ENCODE peak calls at places on chromosomes 12 and 14, in five cellular contexts. H, W, C, B and L are unnamed samples.

GRCh38 chr14:21748869-21749303 is 75.3 kb upstream of the OR4E1 start:
- DNase-seq in B (no peak), H (peak), W (no peak), C (peak), L (no peak)

GRCh38 chr14:75514673-75515630 is 7.3 kb upstream of the BATF start:
- DNase-seq in W (peak), H (peak), B (no peak), C (peak), L (peak)

GRCh38 chr14:61752626-61753025 is 9.6 kb upstream of the SNAPC1 start:
- DNase-seq in B (no peak), W (no peak), C (no peak), H (no peak), L (peak)

GRCh38 chr14:20278414-20278813 is 27.3 kb downstream of the TTC5 start:
- DNase-seq in W (no peak), C (no peak), H (no peak), B (no peak), L (no peak)

GRCh38 chr14:21940887-21941855 is 267.6 kb upstream of the OR4E1 start:
- DNase-seq in B (no peak), C (no peak), H (peak), W (no peak), L (no peak)

GRCh38 chr12:93136243-93137015 is 207.3 kb upstream of the EEA1 start:
- DNase-seq in C (no peak), H (no peak), W (no peak), B (no peak), L (no peak)

GRCh38 chr14:76955575-76956252 is 72.8 kb downstream of the IRF2BPL start:
- DNase-seq in B (no peak), W (peak), C (no peak), H (peak), L (no peak)

GRCh38 chr12:49698619-49699545 is 8.3 kb downstream of the FMNL3 start:
- DNase-seq in C (peak), H (peak), W (peak), B (peak), L (peak)

GRCh38 chr12:92080390-92081285 is 65.0 kb downstream of the BTG1 start:
- DNase-seq in W (no peak), C (no peak), H (no peak), B (no peak), L (no peak)

GRCh38 chr12:50195832-50196231 is 28.7 kb upstream of the CERS5 start:
- DNase-seq in C (no peak), H (no peak), W (no peak), B (no peak), L (no peak)

GRCh38 chr12:27595231-27595642 is 71.2 kb downstream of the PPFIBP1 start:
- DNase-seq in C (no peak), W (no peak), B (peak), H (no peak), L (no peak)

GRCh38 chr12:108860443-108860842 is 3.1 kb upstream of the SSH1 start:
- DNase-seq in W (no peak), B (no peak), C (no peak), H (no peak), L (no peak)

GRCh38 chr14:21023817-21024667 is 819 bp downstream of the NDRG2 start:
- DNase-seq in H (peak), C (no peak), W (peak), B (no peak), L (no peak)

GRCh38 chr14:104085032-104085888 is at the start of gene ASPG:
- DNase-seq in C (peak), W (peak), B (peak), H (no peak), L (peak)

GRCh38 chr14:80456200-80456599 is 244.9 kb upstream of the DIO2 start:
- DNase-seq in C (no peak), H (no peak), W (no peak), B (no peak), L (no peak)

GRCh38 chr12:9662488-9662887 is 7.0 kb upstream of the CLEC2D start:
- DNase-seq in B (no peak), H (no peak), C (no peak), W (no peak), L (no peak)

GRCh38 chr14:93005838-93006237 is 82.9 kb downstream of the CHGA start:
- DNase-seq in H (no peak), C (no peak), B (no peak), W (no peak), L (no peak)

GRCh38 chr12:116456683-116457082 is 102.5 kb upstream of the MAP1LC3B2 start:
- DNase-seq in H (no peak), C (peak), W (peak), B (no peak), L (no peak)

GRCh38 chr12:93847517-93848452 is 170.6 kb downstream of the CRADD start:
- DNase-seq in W (no peak), C (no peak), H (no peak), B (no peak), L (peak)

GRCh38 chr12:119544780-119545625 is 48.6 kb upstream of the TMEM233 start:
- DNase-seq in B (peak), H (peak), W (peak), C (peak), L (peak)

GRCh38 chr14:26200675-26201074 is 397.2 kb downstream of the NOVA1 start:
- DNase-seq in C (no peak), B (no peak), W (no peak), H (no peak), L (no peak)

GRCh38 chr12:110590806-110591326 is 7.7 kb upstream of the PPTC7 start:
- DNase-seq in H (peak), B (no peak), C (no peak), W (no peak), L (peak)

GRCh38 chr12:1926274-1926673 is 7.8 kb upstream of the CACNA2D4 start:
- DNase-seq in C (no peak), B (no peak), W (no peak), H (no peak), L (no peak)

GRCh38 chr14:64201296-64201695 is 92.9 kb downstream of the ESR2 start:
- DNase-seq in H (no peak), B (no peak), C (no peak), W (no peak), L (no peak)

GRCh38 chr12:41250748-41251147 is 62.6 kb downstream of the PDZRN4 start:
- DNase-seq in C (no peak), W (no peak), H (no peak), B (no peak), L (no peak)

GRCh38 chr14:68144051-68144681 is 324.6 kb downstream of the RAD51B start:
- DNase-seq in B (peak), C (no peak), H (no peak), W (peak), L (no peak)

GRCh38 chr12:132270969-132271754 is 58.2 kb downstream of the GALNT9 start:
- DNase-seq in W (no peak), H (no peak), C (no peak), B (no peak), L (no peak)

GRCh38 chr14:89621791-89622638 is 205.0 kb upstream of the FOXN3 start:
- DNase-seq in C (no peak), B (no peak), H (no peak), W (no peak), L (no peak)

GRCh38 chr12:9888665-9889273 is 7.5 kb downstream of the KLRF2 start:
- DNase-seq in C (no peak), H (no peak), W (no peak), B (no peak), L (no peak)

GRCh38 chr14:23055621-23056256 is 1.6 kb downstream of the CDH24 start:
- DNase-seq in B (no peak), H (no peak), C (no peak), W (no peak), L (no peak)

GRCh38 chr14:93939304-93940229 is 12.4 kb downstream of the FAM181A start:
- DNase-seq in W (peak), B (peak), C (peak), H (peak), L (peak)

GRCh38 chr14:103169954-103170353 is 46.7 kb downstream of the TNFAIP2 start:
- DNase-seq in W (no peak), C (no peak), B (no peak), H (no peak), L (no peak)

GRCh38 chr14:80264698-80265097 is 53.4 kb upstream of the DIO2 start:
- DNase-seq in W (no peak), C (no peak), H (no peak), B (no peak), L (no peak)

DNA sequence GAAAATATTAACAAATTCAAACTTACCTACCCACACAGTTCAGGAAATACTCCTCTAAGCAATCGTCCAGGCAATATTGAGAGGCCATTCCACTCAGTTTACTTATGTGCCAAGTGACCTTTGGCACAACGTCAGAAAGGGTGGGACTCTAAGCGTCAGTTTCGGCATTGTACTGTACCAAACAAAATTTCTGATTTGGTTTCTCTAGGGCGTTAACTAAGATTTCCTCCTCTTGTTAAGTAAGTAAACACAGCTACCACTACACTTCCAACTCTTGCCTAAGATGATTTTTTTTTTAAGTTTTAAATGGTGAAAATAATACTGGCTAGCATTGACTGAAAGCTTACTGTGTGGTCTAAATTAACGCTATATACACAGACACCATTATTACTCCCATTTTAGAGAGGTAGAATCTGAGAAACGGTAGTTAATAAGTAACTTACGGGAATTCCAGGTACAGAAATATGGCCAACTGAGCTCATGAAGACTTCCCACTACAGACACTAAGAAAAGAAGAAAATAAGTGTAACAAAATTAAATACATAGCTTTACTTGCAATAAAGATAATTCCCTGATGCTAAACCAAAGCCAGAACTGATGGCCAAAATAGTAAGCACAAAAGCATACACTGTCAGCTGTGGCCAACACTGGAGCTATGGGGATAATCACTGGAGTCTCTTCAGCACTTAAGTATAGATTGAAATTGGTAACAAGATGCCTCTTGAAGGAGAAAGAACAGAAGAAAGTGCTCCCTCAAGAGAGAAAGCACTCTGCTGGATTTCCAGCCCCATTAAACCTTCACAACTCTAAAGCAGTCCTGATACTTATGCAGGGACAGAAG is 76.1 kb downstream of the EPS8 start:
- DNase-seq in H (no peak), C (peak), B (peak), W (no peak), L (no peak)
- H3K4me3 ChIP-seq in H (no peak), C (peak), B (no peak), W (no peak), L (no peak)

DNA sequence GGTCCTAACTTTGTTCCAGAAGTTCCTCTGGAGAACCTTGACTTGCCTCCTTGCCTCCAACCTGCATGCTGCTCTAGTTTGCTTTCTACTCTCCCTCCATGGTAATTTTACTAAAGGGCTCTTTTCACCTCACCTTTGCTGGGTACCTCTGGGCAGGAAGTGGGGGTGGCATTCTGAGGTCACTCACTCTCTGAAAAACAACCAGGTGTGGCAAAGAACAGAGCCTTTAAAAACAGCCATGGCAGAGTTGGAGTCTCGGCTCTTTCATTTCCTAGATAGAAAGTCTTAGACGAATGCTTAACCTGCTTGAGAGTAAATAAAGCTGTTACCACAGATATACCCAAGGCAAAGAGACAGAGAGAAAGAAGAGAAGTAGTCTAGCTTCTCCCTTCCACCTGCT is 827.9 kb downstream of the BCL11B start:
- DNase-seq in C (no peak), W (no peak), B (no peak), H (peak), L (no peak)
- H3K4me3 ChIP-seq in C (no peak), W (no peak), B (no peak), H (peak), L (no peak)

GRCh38 chr12:13100610-13100881 is 2.9 kb downstream of the GSG1 start:
- DNase-seq in C (no peak), B (no peak), H (no peak), W (no peak), L (no peak)

GRCh38 chr12:13102481-13103195 is 829 bp downstream of the GSG1 start:
- DNase-seq in C (no peak), B (no peak), H (no peak), W (no peak), L (no peak)

GRCh38 chr12:13100882-13101769 is 2.3 kb downstream of the GSG1 start:
- DNase-seq in C (peak), B (peak), W (peak), H (peak), L (peak)

GRCh38 chr12:13103391-13104033 is at the start of gene GSG1:
- DNase-seq in C (no peak), W (no peak), H (no peak), B (no peak), L (no peak)

DNA sequence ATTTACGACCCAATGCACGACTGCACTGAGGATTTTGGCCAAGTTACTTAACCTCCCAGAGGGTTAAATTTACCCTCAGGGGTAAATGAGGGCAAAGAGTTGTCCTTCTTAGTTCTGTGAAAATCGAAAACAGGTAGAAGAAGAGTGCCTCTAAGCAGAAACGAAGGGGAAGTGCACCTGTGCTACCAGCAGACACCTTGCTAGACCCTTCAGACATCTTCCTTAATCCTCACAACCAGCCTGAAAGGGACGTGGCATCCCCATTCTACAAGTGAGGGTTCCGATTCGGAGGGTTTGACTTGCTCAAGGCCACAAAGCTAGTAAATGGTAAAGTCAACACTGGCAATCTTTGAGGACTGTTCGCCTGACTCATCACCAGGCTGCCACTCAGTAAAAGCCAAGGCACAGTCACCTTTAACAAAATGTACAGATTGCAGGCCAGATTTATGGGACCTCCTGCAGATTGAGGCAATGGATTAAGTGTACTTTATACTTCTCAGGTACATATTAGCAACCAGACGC is 1.6 kb downstream of the GSG1 start:
- DNase-seq in H (peak), C (no peak), W (no peak), B (no peak), L (no peak)
- H3K4me3 ChIP-seq in H (peak), C (peak), W (peak), B (peak), L (no peak)

GRCh38 chr12:124388679-124389536 is 94.0 kb downstream of the RFLNA start:
- DNase-seq in B (peak), C (peak), H (peak), W (peak), L (peak)
- H3K4me3 ChIP-seq in B (peak), C (peak), H (peak), W (peak), L (peak)

GRCh38 chr12:54007538-54008259 is 1.1 kb upstream of the HOXC8 start:
- DNase-seq in W (no peak), H (no peak), C (no peak), B (no peak), L (no peak)

GRCh38 chr12:54010972-54011664 is 2.3 kb downstream of the HOXC8 start:
- DNase-seq in B (no peak), H (no peak), W (no peak), C (no peak), L (no peak)

GRCh38 chr12:54008260-54008552 is 579 bp upstream of the HOXC8 start:
- DNase-seq in W (no peak), H (no peak), C (no peak), B (no peak), L (no peak)

GRCh38 chr12:54010053-54010971 is 1.5 kb downstream of the HOXC8 start:
- DNase-seq in W (no peak), C (no peak), H (no peak), B (no peak), L (no peak)

DNA sequence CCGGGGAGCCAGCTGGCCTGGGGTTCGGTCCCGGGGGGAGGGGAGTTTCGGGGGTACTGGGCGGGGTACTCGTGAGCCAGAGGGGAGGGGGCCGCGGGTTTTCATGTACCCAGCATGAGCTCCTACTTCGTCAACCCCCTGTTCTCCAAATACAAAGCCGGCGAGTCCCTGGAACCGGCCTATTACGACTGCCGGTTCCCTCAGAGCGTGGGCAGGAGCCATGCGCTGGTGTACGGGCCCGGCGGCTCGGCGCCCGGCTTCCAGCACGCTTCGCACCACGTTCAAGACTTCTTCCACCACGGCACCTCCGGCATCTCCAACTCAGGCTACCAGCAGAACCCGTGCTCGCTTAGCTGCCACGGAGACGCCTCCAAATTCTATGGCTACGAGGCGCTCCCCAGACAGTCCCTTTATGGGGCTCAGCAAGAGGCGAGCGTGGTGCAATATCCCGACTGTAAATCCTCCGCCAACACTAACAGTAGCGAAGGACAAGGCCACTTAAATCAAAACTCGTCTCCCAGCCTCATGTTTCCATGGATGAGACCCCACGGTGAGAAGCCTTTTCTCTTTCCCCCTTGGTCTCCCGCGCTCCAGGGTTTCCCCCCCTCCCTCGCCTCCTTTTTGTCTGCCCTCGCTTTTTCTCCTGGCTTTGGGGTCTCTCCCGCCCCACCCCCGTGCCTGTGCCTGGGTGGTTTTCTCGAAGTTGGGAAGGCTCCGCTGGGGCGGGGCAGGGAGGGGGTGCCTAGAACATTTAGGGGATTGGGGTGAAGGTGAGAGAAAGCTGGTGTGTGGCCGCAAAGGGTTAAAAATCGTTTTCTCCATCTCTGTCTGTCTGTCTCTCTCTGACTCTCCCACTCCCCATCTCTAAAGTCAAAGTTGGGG is 627 bp downstream of the HOXC8 start:
- DNase-seq in B (no peak), H (no peak), W (no peak), C (no peak), L (no peak)
- H3K4me3 ChIP-seq in B (peak), H (no peak), W (peak), C (peak), L (no peak)

DNA sequence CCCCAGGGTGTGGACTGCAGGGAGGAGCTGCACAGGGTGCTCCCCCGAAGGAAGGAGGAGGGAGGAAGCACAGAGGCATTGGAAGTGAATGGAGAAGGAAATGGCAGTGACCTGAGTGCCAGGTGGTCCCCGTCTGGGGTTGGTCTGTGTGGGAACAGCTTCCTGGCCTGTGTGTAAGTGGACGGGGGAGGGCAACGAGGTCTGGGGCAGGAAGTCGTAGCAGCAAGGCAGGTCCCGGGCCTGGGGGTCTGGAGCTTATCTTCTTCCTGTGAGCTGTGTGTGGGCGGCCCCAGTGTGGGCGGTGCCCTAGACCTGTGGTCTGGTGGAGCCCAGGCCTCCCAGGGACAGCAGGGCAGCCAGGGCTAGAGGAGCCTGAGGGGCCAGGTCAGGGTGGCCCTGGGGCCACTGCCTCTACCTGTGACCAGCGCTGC is 382.1 kb downstream of the TMEM121 start:
- DNase-seq in H (no peak), C (no peak), B (no peak), W (no peak), L (no peak)
- H3K4me3 ChIP-seq in H (no peak), C (no peak), B (no peak), W (no peak), L (no peak)